ENCODE peak calls at places on chromosome 7, in four cellular contexts. X is A549, H is HCT116, Q is neural crest cell. M is an unnamed sample.

GRCh38 chr7:11294218-11294617 is 320.5 kb downstream of the PHF14 start:
- DNase-seq in X (no peak), H (no peak), Q (no peak), M (no peak)

GRCh38 chr7:503575-504111 is 16.0 kb downstream of the PDGFA start:
- DNase-seq in X (peak), H (no peak), Q (no peak), M (peak)

GRCh38 chr7:52794621-52795020 is 240.8 kb upstream of the POM121L12 start:
- DNase-seq in X (no peak), H (no peak), Q (no peak), M (no peak)

GRCh38 chr7:27459729-27460048 is 203.0 kb downstream of the HIBADH start:
- DNase-seq in X (no peak), H (no peak), Q (no peak), M (no peak)

GRCh38 chr7:77415474-77415821 is 701 bp downstream of the GSAP start:
- DNase-seq in X (no peak), H (no peak), Q (no peak), M (no peak)

GRCh38 chr7:27248911-27249723 is 6.5 kb downstream of the EVX1 start:
- DNase-seq in X (no peak), H (no peak), Q (no peak), M (no peak)

GRCh38 chr7:46972205-46972604 is 609.7 kb downstream of the TNS3 start:
- DNase-seq in X (peak), H (peak), Q (no peak), M (peak)

GRCh38 chr7:113100091-113100723 is 13.6 kb upstream of the GPR85 start:
- DNase-seq in X (no peak), H (no peak), Q (no peak), M (no peak)

GRCh38 chr7:99095698-99096097 is 48.2 kb downstream of the SMURF1 start:
- DNase-seq in X (no peak), H (no peak), Q (no peak), M (no peak)

GRCh38 chr7:29723599-29723998 is 82.7 kb upstream of the WIPF3 start:
- DNase-seq in X (peak), H (peak), Q (no peak), M (peak)

GRCh38 chr7:27647052-27647451 is 15.6 kb downstream of the HIBADH start:
- DNase-seq in X (peak), H (peak), Q (no peak), M (no peak)

GRCh38 chr7:123096434-123096833 is 100.9 kb upstream of the TAS2R16 start:
- DNase-seq in X (no peak), H (no peak), Q (no peak), M (no peak)

GRCh38 chr7:98879198-98879988 is 1.1 kb downstream of the TRRAP start:
- DNase-seq in X (peak), H (peak), Q (no peak), M (peak)

GRCh38 chr7:51350195-51350896 is 33.7 kb upstream of the COBL start:
- DNase-seq in X (peak), H (peak), Q (no peak), M (peak)

GRCh38 chr7:116232920-116233319 is 22.6 kb downstream of the TES start:
- DNase-seq in X (no peak), H (no peak), Q (no peak), M (no peak)

GRCh38 chr7:26403640-26404039 is 112.0 kb downstream of the SNX10 start:
- DNase-seq in X (no peak), H (no peak), Q (no peak), M (no peak)

GRCh38 chr7:84637568-84638338 is 443.2 kb upstream of the SEMA3A start:
- DNase-seq in X (peak), H (no peak), Q (no peak), M (no peak)

GRCh38 chr7:130953193-130953592 is 219.2 kb upstream of the KLF14 start:
- DNase-seq in X (no peak), H (no peak), Q (no peak), M (no peak)

GRCh38 chr7:51321961-51322515 is 5.4 kb upstream of the COBL start:
- DNase-seq in X (no peak), H (no peak), Q (no peak), M (no peak)

GRCh38 chr7:127979113-127979727 is 52.0 kb downstream of the LRRC4 start:
- DNase-seq in X (no peak), H (no peak), Q (no peak), M (peak)

GRCh38 chr7:2817456-2817855 is 26.7 kb downstream of the GNA12 start:
- DNase-seq in X (no peak), H (no peak), Q (no peak), M (no peak)

GRCh38 chr7:50393076-50393475 is 57.1 kb downstream of the FIGNL1 start:
- DNase-seq in X (no peak), H (no peak), Q (no peak), M (no peak)

DNA sequence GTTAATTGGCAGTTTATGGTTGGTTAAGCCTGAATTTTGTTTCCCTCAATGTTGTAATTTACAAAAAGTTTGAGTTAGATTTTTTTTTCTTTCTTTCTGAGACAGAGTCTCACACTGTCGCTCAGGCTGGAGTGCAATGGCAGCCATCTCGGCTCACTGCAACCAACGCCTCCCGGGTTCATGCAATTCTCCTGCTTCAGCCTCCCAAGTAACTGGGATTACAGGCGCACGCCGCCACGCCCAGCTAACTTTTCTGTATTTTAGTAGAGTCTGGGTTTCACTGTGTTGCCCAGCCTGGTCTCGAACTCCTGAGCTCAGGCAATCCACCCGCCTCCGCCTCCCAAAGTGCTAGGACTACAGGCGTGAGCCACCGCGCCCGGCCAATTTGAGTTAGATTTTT is 935 bp downstream of the ZNF273 start:
- DNase-seq in X (no peak), H (no peak), Q (no peak), M (no peak)
- TF ChIP-seq CTCF in X (no peak), H (no peak), Q (no peak), M (no peak)

DNA sequence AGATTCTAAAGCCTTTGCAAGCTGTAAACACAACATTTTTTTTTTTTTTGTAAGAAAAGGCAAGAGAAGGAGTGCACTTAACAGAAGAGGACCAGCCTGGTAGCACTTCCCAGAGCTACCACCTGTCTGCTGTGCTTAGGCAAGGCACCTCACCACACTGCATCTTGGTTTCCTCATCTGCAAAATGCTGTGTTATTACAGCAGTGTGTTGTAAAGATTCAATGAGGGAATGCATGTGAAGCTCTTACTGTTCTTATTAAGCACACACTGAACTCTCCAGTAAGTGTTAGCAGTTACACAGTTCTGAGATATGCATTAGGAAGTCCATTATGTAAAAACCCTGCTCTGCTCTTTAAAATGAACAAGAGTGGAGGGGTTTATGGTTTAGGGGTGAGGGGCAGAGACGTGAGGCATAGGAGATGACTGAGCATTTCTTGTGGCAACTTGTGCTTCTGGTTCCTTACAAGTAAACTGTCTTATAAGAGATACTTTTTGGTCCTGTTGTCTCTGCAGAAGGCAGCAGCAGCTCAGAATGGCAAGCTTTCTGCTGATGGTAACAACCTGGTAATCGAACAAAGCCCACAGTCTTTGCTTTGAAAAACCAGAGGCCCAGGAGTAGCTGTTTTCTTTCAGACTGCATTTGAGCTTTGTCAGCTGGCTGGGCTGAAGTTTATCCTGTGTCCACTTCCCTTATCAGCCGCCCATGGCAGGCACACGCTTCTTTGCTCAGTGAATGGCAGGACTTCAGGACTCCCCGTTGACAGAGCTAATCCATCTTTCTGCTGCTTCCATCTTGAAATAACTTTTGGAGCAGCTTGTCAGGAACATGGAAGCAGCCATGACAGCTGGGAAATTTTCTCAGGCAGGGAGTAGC is 98.8 kb upstream of the BMPER start:
- DNase-seq in X (no peak), H (no peak), Q (no peak), M (no peak)
- TF ChIP-seq CTCF in X (no peak), H (no peak), Q (no peak), M (no peak)

GRCh38 chr7:31123726-31124125 is 71.6 kb downstream of the ADCYAP1R1 start:
- DNase-seq in X (no peak), H (no peak), Q (no peak), M (no peak)

GRCh38 chr7:31125171-31125570 is 73.1 kb downstream of the ADCYAP1R1 start:
- DNase-seq in X (no peak), H (no peak), Q (no peak), M (no peak)

GRCh38 chr7:31129067-31129466 is 77.0 kb downstream of the ADCYAP1R1 start:
- DNase-seq in X (no peak), H (no peak), Q (no peak), M (peak)

GRCh38 chr7:31123317-31123716 is 71.2 kb downstream of the ADCYAP1R1 start:
- DNase-seq in X (no peak), H (no peak), Q (no peak), M (no peak)

DNA sequence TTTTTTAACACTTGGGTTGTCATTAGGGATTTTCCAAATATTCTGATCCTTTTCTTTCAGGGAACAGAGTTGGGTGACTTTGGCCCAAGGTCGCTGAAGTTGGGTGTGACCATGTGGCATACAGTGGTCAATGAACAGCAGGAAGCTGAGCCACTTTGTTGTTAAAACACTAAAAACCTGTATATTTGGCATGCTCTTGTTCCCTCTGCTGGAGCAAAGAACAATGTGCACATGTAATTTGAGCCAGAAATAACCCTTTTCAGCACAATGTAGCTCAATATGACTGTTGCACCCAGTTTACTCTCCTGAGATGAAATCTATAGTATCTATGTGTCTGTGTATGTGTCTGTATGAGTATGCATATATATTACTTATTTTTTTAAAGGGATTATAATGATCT is 74.9 kb downstream of the ADCYAP1R1 start:
- DNase-seq in X (no peak), H (no peak), Q (no peak), M (no peak)
- TF ChIP-seq CTCF in X (no peak), H (peak), Q (peak), M (no peak)

DNA sequence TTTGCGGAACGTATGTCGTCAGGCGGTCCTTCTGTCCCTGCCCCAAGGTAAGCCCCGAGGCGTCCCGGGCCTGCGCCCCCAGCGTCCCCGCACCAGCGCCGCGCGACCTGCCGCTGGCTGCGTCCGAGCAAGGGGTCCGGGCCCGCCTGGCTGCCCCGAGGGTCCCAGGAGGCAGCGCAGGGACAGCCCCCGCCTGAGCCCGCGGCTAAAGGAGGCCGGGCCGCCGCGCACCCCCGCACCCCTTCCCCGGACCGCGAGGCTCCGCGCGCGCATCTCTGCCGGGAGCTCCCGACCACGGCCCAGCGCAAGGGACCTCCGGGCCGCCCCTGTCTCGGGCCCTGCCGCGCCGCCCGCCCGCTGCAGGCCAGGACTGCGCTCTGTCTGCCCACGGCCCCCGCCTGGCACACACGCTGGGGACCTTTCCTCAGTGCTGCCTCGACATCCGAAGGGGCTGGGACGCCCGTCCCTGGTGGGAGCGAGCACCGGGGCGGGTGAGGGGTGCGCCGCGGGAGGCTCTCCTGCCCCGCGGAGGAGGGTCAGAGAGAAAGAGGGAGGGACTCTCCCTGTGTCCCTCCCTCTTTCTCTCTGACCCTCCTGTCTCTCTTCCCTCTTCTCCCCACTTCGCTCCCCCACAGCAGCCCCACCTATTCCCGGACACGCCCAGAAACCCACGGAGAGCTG is 25.0 kb downstream of the SHH start:
- DNase-seq in X (peak), H (no peak), Q (no peak), M (no peak)
- TF ChIP-seq CTCF in X (no peak), H (no peak), Q (no peak), M (no peak)

GRCh38 chr7:148110097-148110868 is 480.3 kb upstream of the C7orf33 start:
- DNase-seq in X (peak), H (no peak), Q (no peak), M (no peak)
- TF ChIP-seq CTCF in X (no peak), H (no peak), Q (peak), M (no peak)

DNA sequence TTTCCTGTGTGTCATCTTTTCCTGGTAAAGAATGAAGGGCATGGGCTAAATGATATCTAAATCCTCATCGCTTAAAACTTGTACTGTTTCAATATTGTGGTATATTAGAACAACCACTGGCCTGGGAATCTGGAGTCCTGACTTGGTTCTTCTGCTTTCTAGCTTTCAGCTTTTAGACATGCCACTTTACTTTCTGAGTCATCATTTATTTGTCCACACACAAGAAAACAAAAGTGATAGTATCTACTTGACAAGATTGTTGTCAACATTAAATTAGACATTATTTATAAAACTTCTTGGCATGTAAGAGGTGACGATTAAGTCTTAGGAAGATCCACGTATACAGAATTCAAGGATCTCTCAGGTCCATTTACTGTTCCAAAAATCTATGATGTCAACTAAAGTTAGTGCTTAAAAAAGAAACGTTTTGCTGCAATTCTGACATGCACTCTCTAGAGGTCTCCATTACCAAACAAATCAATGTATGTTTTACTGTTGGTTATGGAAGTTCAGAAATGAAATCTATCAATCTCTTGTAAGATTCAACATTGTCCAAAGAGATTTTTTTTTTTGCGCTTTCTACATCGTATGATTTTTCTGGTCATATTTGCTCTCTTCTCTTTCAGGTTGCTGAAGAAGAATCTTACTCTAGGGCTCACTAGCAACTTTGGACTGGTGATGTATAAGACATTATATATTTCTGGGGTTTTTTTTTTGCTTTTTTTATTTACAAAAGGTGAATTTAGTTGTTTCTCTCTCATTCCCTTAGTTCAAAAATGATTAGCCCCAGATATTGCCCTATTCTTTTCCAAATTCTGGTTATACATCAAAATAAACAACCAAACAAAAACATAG is 53.6 kb upstream of the DYNC1I1 start:
- DNase-seq in X (peak), H (peak), Q (no peak), M (no peak)
- TF ChIP-seq CTCF in X (peak), H (peak), Q (peak), M (no peak)